ENCODE peak calls at places on chromosomes 16 and 17, in ten cellular contexts. P is left ventricle myocardium inferior, V is thyroid gland, B is fibroblast of mammary gland, W is ovary, M is psoas muscle, I is IMR-90, H is transverse colon, Y is A673, E is AG10803. X is an unnamed sample.

GRCh38 chr17:32267690-32268205 is 2.1 kb downstream of the RHBDL3 start:
- DNase-seq in B (no peak), Y (no peak), E (no peak), P (no peak), V (peak; percentile 19), W (no peak), H (no peak), I (no peak), M (no peak), X (no peak)

GRCh38 chr16:374616-374926 is 4.2 kb upstream of the MRPL28 start:
- DNase-seq in V (no peak), P (no peak), B (no peak), H (no peak), M (no peak), Y (no peak), I (no peak), W (no peak), E (no peak), X (no peak)

GRCh38 chr17:78256705-78257559 is 25.5 kb downstream of the TMEM235 start:
- DNase-seq in P (no peak), E (no peak), M (no peak), H (no peak), Y (no peak), W (peak; percentile 58), V (no peak), I (no peak), B (no peak), X (no peak)

GRCh38 chr16:79509221-79509631 is 91.3 kb downstream of the MAF start:
- DNase-seq in E (no peak), W (no peak), B (no peak), V (peak; percentile 47), H (peak; percentile 25), M (peak; percentile 22), I (no peak), P (peak; percentile 30), Y (no peak), X (no peak)

GRCh38 chr17:28648698-28649097 is 3.7 kb upstream of the BLTP2 start:
- DNase-seq in P (peak; percentile 40), V (no peak), E (no peak), Y (no peak), M (no peak), W (no peak), H (no peak), I (no peak), B (no peak), X (no peak)

GRCh38 chr16:72983728-72984350 is 64.1 kb downstream of the ZFHX3 start:
- DNase-seq in B (no peak), Y (no peak), I (no peak), V (peak; percentile 40), W (no peak), H (no peak), P (no peak), E (no peak), M (no peak), X (no peak)

GRCh38 chr16:17307501-17307900 is 163.3 kb downstream of the XYLT1 start:
- DNase-seq in I (no peak), V (no peak), P (no peak), W (no peak), E (no peak), Y (no peak), M (no peak), H (no peak), B (no peak), X (no peak)

GRCh38 chr17:47956818-47957590 is 679 bp downstream of the PRR15L start:
- DNase-seq in I (peak; percentile 15), P (no peak), B (no peak), M (no peak), W (no peak), E (no peak), Y (no peak), H (peak; percentile 20), V (peak; percentile 67), X (no peak)

GRCh38 chr16:73289232-73289631 is 241.3 kb upstream of the ZFHX3 start:
- DNase-seq in E (no peak), I (no peak), M (no peak), W (no peak), P (no peak), Y (no peak), V (no peak), B (no peak), H (no peak), X (no peak)

GRCh38 chr16:27476240-27476639 is 73.5 kb downstream of the GTF3C1 start:
- DNase-seq in P (no peak), B (no peak), H (no peak), Y (no peak), V (no peak), W (no peak), E (no peak), I (peak; percentile 17), M (no peak), X (no peak)

GRCh38 chr17:46795379-46795952 is 23.0 kb downstream of the WNT3 start:
- DNase-seq in E (no peak), Y (peak; percentile 31), P (no peak), V (no peak), I (no peak), H (no peak), B (no peak), W (no peak), M (no peak), X (peak; percentile 13)
- H3K4me3 ChIP-seq in E (no peak overlapping the region), Y (no peak overlapping the region), P (no peak overlapping the region), V (no peak overlapping the region), I (no peak overlapping the region), H (no peak overlapping the region), B (no peak overlapping the region), W (no peak overlapping the region), M (no peak overlapping the region), X (no peak overlapping the region)

DNA sequence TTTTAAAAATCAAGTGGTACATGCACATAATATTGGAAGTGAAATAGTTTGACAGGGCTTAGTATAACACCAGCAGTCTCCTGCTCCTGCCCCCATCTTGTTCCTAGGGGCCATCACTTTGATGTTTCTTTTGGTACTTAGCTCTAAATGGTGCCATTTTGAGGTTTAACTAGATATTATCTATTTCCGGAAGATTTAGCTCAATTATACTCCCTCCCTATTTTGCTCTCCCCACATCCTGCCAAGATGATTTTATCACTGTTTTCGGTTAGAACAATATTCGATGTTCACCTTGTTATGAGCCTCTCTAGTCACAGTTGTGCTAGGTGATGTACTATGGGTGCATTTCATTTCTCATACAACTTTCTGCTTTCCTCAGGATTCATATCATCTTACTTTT is 20.0 kb upstream of the SLC35G3 start:
- DNase-seq in Y (peak; percentile 22), W (no peak), E (no peak), M (no peak), B (no peak), V (no peak), H (no peak), I (no peak), P (no peak), X (no peak)
- TF ChIP-seq CTCF in Y (no peak), W (no peak), E (no peak), M (no peak), B (no peak), V (no peak), H (no peak), I (no peak), P (no peak), X (no peak)

GRCh38 chr16:56513972-56514371 is 5.9 kb downstream of the BBS2 start:
- DNase-seq in I (peak; percentile 74), P (no peak), B (peak; percentile 77), E (peak; percentile 73), H (peak; percentile 60), Y (peak; percentile 68), W (peak; percentile 38), M (no peak), V (peak; percentile 20), X (peak; percentile 77)

GRCh38 chr16:56506941-56507340 is 12.9 kb downstream of the BBS2 start:
- DNase-seq in M (no peak), B (peak; percentile 56), I (peak; percentile 80), W (no peak), H (no peak), V (no peak), P (no peak), Y (peak; percentile 37), E (peak; percentile 56), X (peak; percentile 77)

GRCh38 chr16:56512025-56512424 is 7.8 kb downstream of the BBS2 start:
- DNase-seq in M (no peak), Y (no peak), E (no peak), H (no peak), P (no peak), V (no peak), I (no peak), B (no peak), W (no peak), X (no peak)

GRCh38 chr16:56514845-56515244 is 5.0 kb downstream of the BBS2 start:
- DNase-seq in I (peak; percentile 3), Y (no peak), E (no peak), W (no peak), B (peak; percentile 6), V (no peak), H (no peak), M (no peak), P (no peak), X (no peak)

DNA sequence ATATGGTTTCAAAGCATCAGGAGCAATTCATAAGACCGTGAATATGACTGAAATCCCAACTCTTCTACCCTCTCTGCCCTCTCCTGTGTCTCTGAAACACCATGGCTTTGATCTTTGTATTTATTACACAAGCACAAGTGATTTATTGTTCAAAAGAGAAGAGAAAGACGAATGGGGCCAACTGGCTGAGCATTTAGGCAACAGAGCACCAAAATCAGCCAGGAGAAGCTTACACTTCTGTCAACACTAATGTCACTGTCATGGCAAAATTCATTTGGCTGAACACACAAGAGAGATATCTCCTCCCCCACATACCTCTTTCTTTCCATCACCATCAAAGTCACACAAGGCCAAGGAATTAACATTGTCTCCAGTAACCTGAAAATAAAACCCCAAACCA is 9.3 kb downstream of the BBS2 start:
- DNase-seq in P (no peak), I (no peak), M (no peak), H (no peak), E (no peak), B (no peak), W (no peak), V (no peak), Y (no peak), X (no peak)
- H3K4me3 ChIP-seq in P (no peak overlapping the region), I (no peak overlapping the region), M (no peak overlapping the region), H (no peak overlapping the region), E (no peak overlapping the region), B (no peak overlapping the region), W (no peak overlapping the region), V (no peak overlapping the region), Y (no peak overlapping the region), X (no peak overlapping the region)

GRCh38 chr17:7190276-7190917 is 11.2 kb upstream of the ASGR1 start:
- DNase-seq in W (no peak), B (no peak), E (no peak), V (no peak), Y (no peak), I (no peak), H (no peak), M (no peak), P (no peak), X (no peak)

GRCh38 chr17:7184091-7184488 is 4.9 kb upstream of the ASGR1 start:
- DNase-seq in E (no peak), I (no peak), H (peak; percentile 82), Y (no peak), B (no peak), P (no peak), W (no peak), M (no peak), V (peak; percentile 61), X (no peak)

GRCh38 chr17:7184647-7185046 is 5.5 kb upstream of the ASGR1 start:
- DNase-seq in B (no peak), H (no peak), V (no peak), E (no peak), Y (no peak), I (no peak), W (no peak), P (no peak), M (no peak), X (no peak)

GRCh38 chr17:7183433-7184090 is 4.4 kb upstream of the ASGR1 start:
- DNase-seq in H (no peak), E (no peak), W (no peak), I (no peak), P (no peak), V (no peak), M (no peak), B (no peak), Y (no peak), X (no peak)

GRCh38 chr17:7186241-7186640 is 7.1 kb upstream of the ASGR1 start:
- DNase-seq in V (no peak), I (no peak), M (no peak), E (no peak), B (peak; percentile 22), P (no peak), Y (peak; percentile 40), W (no peak), H (no peak), X (peak; percentile 16)
- TF ChIP-seq CTCF in V (no peak), I (peak; percentile 22), M (no peak), E (peak; percentile 27), B (peak; percentile 30), P (no peak), Y (no peak), W (no peak), H (no peak), X (peak; percentile 26)